ENCODE peak calls at places on chromosomes 2 and 18, in ten cellular contexts. V is colonic mucosa; S is ecto neural progenitor cell; G is GM13976; D is stimulated activated CD4-positive, alpha-beta T cell treated with anti-CD3 and anti-CD28 coated beads, TNF-alpha, amount 100 ng/mL, for 1 hour; W is fibroblast of lung; O is head of caudate nucleus; L is NCI-H774; P is activated CD4-positive, alpha-beta T cell treated with anti-CD3 and anti-CD28 coated beads for 1 hour; F is LHCN-M2. I is an unnamed sample.

GRCh38 chr2:64359176-64359891 is 94.6 kb upstream of the LGALSL start:
- DNase-seq in V (no peak), S (peak), G (no peak), D (no peak), W (peak), O (no peak), L (no peak), P (no peak), F (peak), I (no peak)

GRCh38 chr2:28643911-28644334 is 107.7 kb upstream of the PPP1CB start:
- DNase-seq in V (no peak), S (no peak), G (no peak), D (no peak), W (peak), O (no peak), L (no peak), P (no peak), F (peak), I (peak)

GRCh38 chr2:149741646-149742045 is 154.1 kb upstream of the MMADHC start:
- DNase-seq in V (no peak), S (no peak), G (no peak), D (no peak), W (peak), O (no peak), L (no peak), P (no peak), F (peak), I (no peak)

GRCh38 chr2:119478188-119479065 is 45.9 kb downstream of the SCTR start:
- DNase-seq in V (peak), S (peak), G (no peak), D (no peak), W (no peak), O (no peak), L (no peak), P (no peak), F (no peak), I (peak)

GRCh38 chr2:10300997-10301945 is 1.4 kb upstream of the HPCAL1 start:
- DNase-seq in V (peak), S (no peak), G (no peak), D (no peak), W (no peak), O (no peak), L (no peak), P (no peak), F (no peak), I (no peak)

GRCh38 chr18:4270016-4270415 is 185.1 kb downstream of the DLGAP1 start:
- DNase-seq in V (no peak), S (no peak), G (peak), D (no peak), W (no peak), O (no peak), L (no peak), P (no peak), F (no peak), I (no peak)

GRCh38 chr2:20452551-20452950 is 5.7 kb downstream of the RHOB start:
- DNase-seq in V (no peak), S (no peak), G (no peak), D (no peak), W (peak), O (peak), L (no peak), P (no peak), F (peak), I (peak)

GRCh38 chr18:13242797-13243196 is 24.2 kb downstream of the LDLRAD4 start:
- DNase-seq in V (no peak), S (no peak), G (no peak), D (no peak), W (no peak), O (no peak), L (no peak), P (no peak), F (no peak), I (no peak)

GRCh38 chr2:1561793-1562521 is 148.7 kb downstream of the TPO start:
- DNase-seq in V (no peak), S (no peak), G (no peak), D (no peak), W (no peak), O (no peak), L (no peak), P (no peak), F (no peak), I (no peak)

I was measured in stomach.